ENCODE peak calls at places on chromosome 14, in four cellular contexts. H, Y, Z and K are unnamed samples.

GRCh38 chr14:65258391-65258790 is 154.1 kb upstream of the FUT8 start:
- DNase-seq in H (no peak), Y (no peak), Z (no peak), K (no peak)

GRCh38 chr14:81004575-81004974 is 49.2 kb downstream of the TSHR start:
- DNase-seq in H (no peak), Y (no peak), Z (no peak), K (no peak)

GRCh38 chr14:99001241-99001640 is 270.8 kb downstream of the BCL11B start:
- DNase-seq in H (no peak), Y (no peak), Z (no peak), K (no peak)

GRCh38 chr14:77607741-77608302 is 8.6 kb downstream of the SPTLC2 start:
- DNase-seq in H (no peak), Y (no peak), Z (no peak), K (peak; percentile 21)

GRCh38 chr14:90518075-90518940 is 121.5 kb downstream of the CALM1 start:
- DNase-seq in H (no peak), Y (peak; percentile 57), Z (peak; percentile 68), K (no peak)

GRCh38 chr14:85195872-85196477 is 334.0 kb upstream of the FLRT2 start:
- DNase-seq in H (no peak), Y (no peak), Z (no peak), K (no peak)

GRCh38 chr14:53462931-53463778 is 310.0 kb upstream of the DDHD1 start:
- DNase-seq in H (no peak), Y (no peak), Z (peak; percentile 48), K (no peak)

GRCh38 chr14:58639842-58640484 is 2.2 kb downstream of the DACT1 start:
- DNase-seq in H (peak; percentile 91), Y (no peak), Z (no peak), K (no peak)

GRCh38 chr14:103818870-103819269 is 28.5 kb downstream of the PPP1R13B start:
- DNase-seq in H (no peak), Y (no peak), Z (no peak), K (no peak)

GRCh38 chr14:51962678-51963077 is 26.7 kb upstream of the RTRAF start:
- DNase-seq in H (no peak), Y (no peak), Z (no peak), K (no peak)

GRCh38 chr14:41609704-41610183 is 3.1 kb downstream of the LRFN5 start:
- DNase-seq in H (no peak), Y (peak; percentile 55), Z (peak; percentile 79), K (no peak)

GRCh38 chr14:99541211-99541610 is 60.0 kb downstream of the CCNK start:
- DNase-seq in H (no peak), Y (no peak), Z (no peak), K (no peak)

GRCh38 chr14:81430284-81430683 is 30.2 kb upstream of the STON2 start:
- DNase-seq in H (no peak), Y (no peak), Z (no peak), K (no peak)

GRCh38 chr14:95381726-95382125 is 62.0 kb upstream of the CLMN start:
- DNase-seq in H (no peak), Y (no peak), Z (no peak), K (no peak)

GRCh38 chr14:64993263-64993662 is 6.6 kb downstream of the FNTB start:
- DNase-seq in H (no peak), Y (no peak), Z (no peak), K (no peak)

GRCh38 chr14:54778618-54779017 is 124.0 kb downstream of the GCH1 start:
- DNase-seq in H (no peak), Y (no peak), Z (no peak), K (no peak)

GRCh38 chr14:93970967-93971634 is 5.3 kb downstream of the ASB2 start:
- DNase-seq in H (no peak), Y (no peak), Z (peak; percentile 75), K (peak; percentile 51)

GRCh38 chr14:96906434-96906833 is 109.3 kb downstream of the VRK1 start:
- DNase-seq in H (no peak), Y (no peak), Z (no peak), K (no peak)

GRCh38 chr14:90722590-90722989 is 93.6 kb downstream of the TTC7B start:
- DNase-seq in H (no peak), Y (no peak), Z (no peak), K (no peak)

GRCh38 chr14:95302667-95303066 is 17.0 kb downstream of the CLMN start:
- DNase-seq in H (no peak), Y (no peak), Z (no peak), K (no peak)

GRCh38 chr14:101726295-101726953 is 35.1 kb upstream of the PPP2R5C start:
- DNase-seq in H (no peak), Y (no peak), Z (no peak), K (peak; percentile 52)

GRCh38 chr14:63504628-63505027 is 38.5 kb downstream of the PPP2R5E start:
- DNase-seq in H (no peak), Y (no peak), Z (no peak), K (no peak)

GRCh38 chr14:95645016-95645996 is 40.9 kb upstream of the TCL1B start:
- DNase-seq in H (no peak), Y (no peak), Z (no peak), K (no peak)

GRCh38 chr14:42224053-42224888 is 617.6 kb downstream of the LRFN5 start:
- DNase-seq in H (no peak), Y (no peak), Z (no peak), K (no peak)

GRCh38 chr14:86799244-86799647 is 1193.7 kb downstream of the GALC start:
- DNase-seq in H (peak; percentile 95), Y (no peak), Z (no peak), K (no peak)
- TF ChIP-seq CTCF in H (peak; percentile 32), Y (no peak), Z (no peak), K (no peak)

GRCh38 chr14:38405851-38406630 is 150.1 kb upstream of the CLEC14A start:
- DNase-seq in H (peak; percentile 84), Y (no peak), Z (no peak), K (no peak)
- TF ChIP-seq CTCF in H (peak; percentile 35), Y (no peak), Z (no peak), K (no peak)

GRCh38 chr14:105206873-105207272 is 25.8 kb upstream of the NUDT14 start:
- DNase-seq in H (no peak), Y (no peak), Z (no peak), K (no peak)

GRCh38 chr14:105208738-105209075 is 27.6 kb upstream of the NUDT14 start:
- DNase-seq in H (no peak), Y (no peak), Z (no peak), K (no peak)

GRCh38 chr14:105209091-105209490 is 28.0 kb upstream of the NUDT14 start:
- DNase-seq in H (no peak), Y (no peak), Z (no peak), K (no peak)

GRCh38 chr14:105207996-105208737 is 27.1 kb upstream of the NUDT14 start:
- DNase-seq in H (no peak), Y (no peak), Z (no peak), K (no peak)

DNA sequence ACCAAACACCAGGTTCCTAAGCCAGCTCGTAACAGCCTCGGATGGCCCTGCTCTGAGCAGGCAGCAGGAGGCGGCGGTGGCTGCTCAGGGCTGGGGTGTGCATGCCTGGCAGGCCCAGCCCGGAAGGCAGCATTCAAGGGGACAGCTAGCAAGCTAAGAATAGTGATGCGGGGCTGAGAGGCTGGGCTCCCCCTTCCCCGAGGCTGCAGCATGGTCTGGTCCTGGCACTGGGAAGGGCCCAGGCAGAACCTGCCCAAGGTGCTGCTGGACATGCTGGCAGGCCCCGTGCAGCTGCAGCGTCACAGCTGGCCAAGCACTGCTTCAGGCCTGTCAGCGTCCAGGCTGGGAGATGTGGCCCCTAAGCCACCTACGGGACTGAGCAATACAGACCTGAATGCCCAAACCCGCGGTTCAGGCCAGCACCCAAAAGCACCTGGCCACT is 26.4 kb upstream of the NUDT14 start:
- DNase-seq in H (no peak), Y (no peak), Z (no peak), K (no peak)
- TF ChIP-seq CTCF in H (no peak), Y (no peak), Z (no peak), K (no peak)

DNA sequence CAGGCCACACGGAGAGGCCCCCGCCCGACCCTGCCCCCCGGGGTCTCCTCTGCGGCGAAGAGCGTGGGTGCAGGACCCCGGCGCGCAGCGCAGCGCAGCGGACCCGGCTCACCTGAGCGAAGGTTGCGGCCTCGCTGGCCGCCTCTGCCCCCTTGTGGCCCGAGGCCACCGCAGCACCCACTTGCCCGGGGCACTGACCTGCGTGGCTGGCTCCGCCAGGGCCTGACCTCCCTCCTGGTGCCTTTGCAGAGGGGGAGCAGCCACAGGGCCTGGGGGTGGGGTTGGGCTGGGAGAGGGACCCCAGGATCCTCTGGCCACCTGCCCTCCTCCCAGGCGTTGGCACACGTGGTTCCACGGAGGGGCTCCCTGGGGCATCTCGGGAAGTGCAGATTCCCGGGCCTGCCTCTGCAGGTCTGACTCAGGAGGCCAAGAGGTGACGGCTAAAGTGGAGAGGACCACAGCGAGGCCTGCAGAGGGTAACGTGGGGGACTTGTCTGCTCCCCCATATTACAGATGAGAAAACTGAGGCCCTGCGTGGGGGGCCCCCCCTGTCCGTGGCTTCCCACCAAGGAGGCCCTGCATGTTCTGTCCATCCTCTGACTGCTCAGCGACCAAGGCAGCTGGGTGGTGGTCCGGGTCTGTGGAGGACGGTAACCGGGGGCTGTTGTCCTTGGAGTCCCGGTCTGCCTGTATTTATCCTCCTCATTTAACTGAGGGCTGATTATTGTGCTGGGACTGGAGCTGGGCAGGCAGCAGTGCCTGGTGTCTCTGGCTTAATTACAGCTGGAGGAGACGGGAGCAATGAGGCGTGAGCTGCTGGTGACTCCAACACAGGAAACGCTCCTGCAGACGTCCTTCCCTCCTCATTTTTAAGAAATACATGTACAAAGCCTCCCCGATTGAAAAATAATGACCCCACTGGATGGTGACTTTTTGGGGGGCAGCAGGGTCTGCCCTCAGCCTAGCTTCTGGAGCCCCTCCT is 67.9 kb upstream of the BEGAIN start:
- DNase-seq in H (no peak), Y (peak; percentile 63), Z (peak; percentile 89), K (peak; percentile 31)
- TF ChIP-seq CTCF in H (peak; percentile 54), Y (no peak), Z (peak; percentile 78), K (peak; percentile 66)